ENCODE peak calls at places on chromosome 14, in five cellular contexts. A is endothelial cell of umbilical vein, N is GM23338, W is GM19239, Y is left ventricle myocardium inferior. S is an unnamed sample.

GRCh38 chr14:67389261-67389660 is 22.7 kb downstream of the PLEK2 start:
- DNase-seq in A (no peak), N (no peak), W (no peak), Y (no peak), S (no peak)

GRCh38 chr14:50040401-50040775 is 76.0 kb downstream of the VCPKMT start:
- DNase-seq in A (peak), N (no peak), W (peak), Y (no peak), S (no peak)

GRCh38 chr14:105203057-105203494 is 22.0 kb upstream of the NUDT14 start:
- DNase-seq in A (peak), N (peak), W (peak), Y (peak), S (peak)

GRCh38 chr14:95496111-95496681 is 20.3 kb downstream of the SYNE3 start:
- DNase-seq in A (peak), N (no peak), W (no peak), Y (no peak), S (no peak)

GRCh38 chr14:102910442-102910841 is 12.0 kb upstream of the AMN start:
- DNase-seq in A (no peak), N (no peak), W (no peak), Y (no peak), S (no peak)

GRCh38 chr14:93549578-93549977 is 118.8 kb downstream of the UNC79 start:
- DNase-seq in A (no peak), N (no peak), W (no peak), Y (no peak), S (no peak)

GRCh38 chr14:29896354-29896768 is 31.3 kb downstream of the PRKD1 start:
- DNase-seq in A (no peak), N (no peak), W (no peak), Y (no peak), S (no peak)

GRCh38 chr14:29637406-29637805 is 290.2 kb downstream of the PRKD1 start:
- DNase-seq in A (peak), N (no peak), W (no peak), Y (peak), S (peak)

GRCh38 chr14:100573009-100573756 is 14.0 kb downstream of the BEGAIN start:
- DNase-seq in A (no peak), N (peak), W (no peak), Y (no peak), S (no peak)

GRCh38 chr14:54796961-54797360 is 105.7 kb downstream of the GCH1 start:
- DNase-seq in A (peak), N (no peak), W (no peak), Y (no peak), S (no peak)

GRCh38 chr14:90056821-90057220 is 5.0 kb upstream of the KCNK13 start:
- DNase-seq in A (no peak), N (peak), W (no peak), Y (no peak), S (no peak)

GRCh38 chr14:53444677-53445312 is 291.7 kb upstream of the DDHD1 start:
- DNase-seq in A (no peak), N (no peak), W (no peak), Y (no peak), S (no peak)

GRCh38 chr14:69263364-69263763 is 3.4 kb downstream of the GALNT16 start:
- DNase-seq in A (no peak), N (no peak), W (no peak), Y (peak), S (peak)

GRCh38 chr14:74038015-74038859 is 19.1 kb downstream of the BBOF1 start:
- DNase-seq in A (peak), N (peak), W (no peak), Y (no peak), S (peak)

GRCh38 chr14:51547260-51547659 is 104.5 kb upstream of the FRMD6 start:
- DNase-seq in A (peak), N (no peak), W (no peak), Y (no peak), S (no peak)